ENCODE peak calls at places on chromosomes 3 and 15, in ten cellular contexts. One of them, this sample, is unnamed.
A peak's percentile ranks its signal among the peaks of the same experiment; 100 is the strongest.

GRCh38 chr3:36408146-36408545 is 27.8 kb downstream of the STAC start:
- DNase-seq in endothelial cell: no peak
- DNase-seq in retinal pigment epithelial cell: no peak
- DNase-seq in astrocyte of the spinal cord: no peak
- DNase-seq in GM20000: no peak
- DNase-seq in uterus: no peak
- DNase-seq in cardiac fibroblast: no peak
- DNase-seq in foreskin keratinocyte: no peak
- DNase-seq in lower lobe of right lung: no peak
- DNase-seq in upper lobe of right lung: no peak
- DNase-seq in this sample: no peak

GRCh38 chr3:195117978-195118581 is 152.9 kb downstream of the XXYLT1 start:
- DNase-seq in lower lobe of right lung: no peak
- DNase-seq in astrocyte of the spinal cord: no peak
- DNase-seq in GM20000: no peak
- DNase-seq in endothelial cell: peak; percentile 33
- DNase-seq in uterus: no peak
- DNase-seq in foreskin keratinocyte: no peak
- DNase-seq in upper lobe of right lung: no peak
- DNase-seq in cardiac fibroblast: peak; percentile 44
- DNase-seq in retinal pigment epithelial cell: no peak
- DNase-seq in this sample: peak; percentile 79

GRCh38 chr15:80743189-80743833 is 35.9 kb upstream of the CEMIP start:
- DNase-seq in endothelial cell: no peak
- DNase-seq in astrocyte of the spinal cord: peak; percentile 30
- DNase-seq in GM20000: no peak
- DNase-seq in uterus: no peak
- DNase-seq in cardiac fibroblast: no peak
- DNase-seq in upper lobe of right lung: no peak
- DNase-seq in retinal pigment epithelial cell: no peak
- DNase-seq in lower lobe of right lung: no peak
- DNase-seq in foreskin keratinocyte: no peak
- DNase-seq in this sample: peak; percentile 68

GRCh38 chr3:138157743-138158142 is 17.0 kb downstream of the DBR1 start:
- DNase-seq in retinal pigment epithelial cell: no peak
- DNase-seq in upper lobe of right lung: no peak
- DNase-seq in GM20000: no peak
- DNase-seq in endothelial cell: no peak
- DNase-seq in lower lobe of right lung: no peak
- DNase-seq in foreskin keratinocyte: no peak
- DNase-seq in uterus: no peak
- DNase-seq in astrocyte of the spinal cord: no peak
- DNase-seq in cardiac fibroblast: no peak
- DNase-seq in this sample: no peak

GRCh38 chr15:49844390-49844789 is 223.5 kb downstream of the DTWD1 start:
- DNase-seq in cardiac fibroblast: no peak
- DNase-seq in uterus: no peak
- DNase-seq in astrocyte of the spinal cord: no peak
- DNase-seq in lower lobe of right lung: no peak
- DNase-seq in GM20000: no peak
- DNase-seq in endothelial cell: no peak
- DNase-seq in retinal pigment epithelial cell: no peak
- DNase-seq in foreskin keratinocyte: no peak
- DNase-seq in upper lobe of right lung: no peak
- DNase-seq in this sample: no peak

GRCh38 chr3:193788189-193788946 is 195.4 kb downstream of the OPA1 start:
- DNase-seq in upper lobe of right lung: no peak
- DNase-seq in lower lobe of right lung: peak; percentile 63
- DNase-seq in GM20000: peak; percentile 79
- DNase-seq in foreskin keratinocyte: no peak
- DNase-seq in astrocyte of the spinal cord: peak; percentile 68
- DNase-seq in endothelial cell: peak; percentile 61
- DNase-seq in cardiac fibroblast: peak; percentile 77
- DNase-seq in uterus: peak; percentile 41
- DNase-seq in retinal pigment epithelial cell: no peak
- DNase-seq in this sample: peak; percentile 58

GRCh38 chr3:180743813-180744212 is 64.5 kb upstream of the CCDC39 start:
- DNase-seq in astrocyte of the spinal cord: peak; percentile 3
- DNase-seq in uterus: no peak
- DNase-seq in cardiac fibroblast: no peak
- DNase-seq in GM20000: no peak
- DNase-seq in upper lobe of right lung: no peak
- DNase-seq in foreskin keratinocyte: no peak
- DNase-seq in endothelial cell: no peak
- DNase-seq in retinal pigment epithelial cell: no peak
- DNase-seq in lower lobe of right lung: no peak
- DNase-seq in this sample: no peak

GRCh38 chr15:30940359-30940758 is 36.6 kb downstream of the FAN1 start:
- DNase-seq in foreskin keratinocyte: no peak
- DNase-seq in GM20000: no peak
- DNase-seq in lower lobe of right lung: no peak
- DNase-seq in astrocyte of the spinal cord: no peak
- DNase-seq in retinal pigment epithelial cell: no peak
- DNase-seq in endothelial cell: no peak
- DNase-seq in cardiac fibroblast: no peak
- DNase-seq in uterus: no peak
- DNase-seq in upper lobe of right lung: no peak
- DNase-seq in this sample: no peak

GRCh38 chr3:60948488-60948887 is 302.8 kb downstream of the FHIT start:
- DNase-seq in lower lobe of right lung: no peak
- DNase-seq in endothelial cell: no peak
- DNase-seq in retinal pigment epithelial cell: no peak
- DNase-seq in GM20000: no peak
- DNase-seq in astrocyte of the spinal cord: peak; percentile 34
- DNase-seq in foreskin keratinocyte: no peak
- DNase-seq in upper lobe of right lung: no peak
- DNase-seq in cardiac fibroblast: peak; percentile 14
- DNase-seq in uterus: no peak
- DNase-seq in this sample: peak; percentile 22
- TF ChIP-seq CTCF in lower lobe of right lung: no peak
- TF ChIP-seq CTCF in endothelial cell: peak; percentile 32
- TF ChIP-seq CTCF in retinal pigment epithelial cell: peak; percentile 48
- TF ChIP-seq CTCF in GM20000: no peak
- TF ChIP-seq CTCF in astrocyte of the spinal cord: peak; percentile 41
- TF ChIP-seq CTCF in foreskin keratinocyte: peak; percentile 65
- TF ChIP-seq CTCF in upper lobe of right lung: no peak
- TF ChIP-seq CTCF in cardiac fibroblast: peak; percentile 13
- TF ChIP-seq CTCF in uterus: no peak
- TF ChIP-seq CTCF in this sample: peak; percentile 14

GRCh38 chr3:128368626-128369025 is 98.1 kb downstream of the DNAJB8 start:
- DNase-seq in astrocyte of the spinal cord: no peak
- DNase-seq in upper lobe of right lung: no peak
- DNase-seq in cardiac fibroblast: no peak
- DNase-seq in lower lobe of right lung: no peak
- DNase-seq in GM20000: no peak
- DNase-seq in endothelial cell: no peak
- DNase-seq in retinal pigment epithelial cell: no peak
- DNase-seq in foreskin keratinocyte: no peak
- DNase-seq in uterus: no peak
- DNase-seq in this sample: no peak
- TF ChIP-seq CTCF in astrocyte of the spinal cord: no peak
- TF ChIP-seq CTCF in upper lobe of right lung: no peak
- TF ChIP-seq CTCF in cardiac fibroblast: no peak
- TF ChIP-seq CTCF in lower lobe of right lung: no peak
- TF ChIP-seq CTCF in GM20000: no peak
- TF ChIP-seq CTCF in endothelial cell: no peak
- TF ChIP-seq CTCF in retinal pigment epithelial cell: no peak
- TF ChIP-seq CTCF in foreskin keratinocyte: no peak
- TF ChIP-seq CTCF in uterus: no peak
- TF ChIP-seq CTCF in this sample: no peak

DNA sequence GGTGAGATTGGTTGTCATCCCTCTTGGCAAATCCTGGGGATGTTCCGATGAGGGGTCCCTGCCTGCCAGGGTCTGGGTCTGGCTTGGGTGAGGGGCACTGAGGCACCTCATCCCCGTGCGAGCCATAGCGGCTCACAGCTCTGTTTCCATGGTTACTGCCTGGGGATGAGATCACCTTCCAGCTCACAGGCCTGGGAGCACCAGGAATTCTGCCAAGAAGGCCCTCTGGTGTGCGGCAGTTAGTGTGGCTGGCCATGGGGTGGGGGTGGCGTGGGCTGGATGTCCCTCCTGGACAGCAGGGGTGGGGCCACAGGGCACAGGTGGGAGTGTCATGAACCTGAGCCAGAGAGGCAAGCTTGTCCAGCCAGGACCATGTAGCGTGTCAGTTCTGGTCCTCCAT is 22.1 kb upstream of the PRR23E start:
- DNase-seq in foreskin keratinocyte: no peak
- DNase-seq in endothelial cell: no peak
- DNase-seq in astrocyte of the spinal cord: peak; percentile 58
- DNase-seq in retinal pigment epithelial cell: peak; percentile 18
- DNase-seq in cardiac fibroblast: peak; percentile 20
- DNase-seq in lower lobe of right lung: no peak
- DNase-seq in GM20000: no peak
- DNase-seq in uterus: no peak
- DNase-seq in upper lobe of right lung: peak; percentile 62
- DNase-seq in this sample: no peak
- TF ChIP-seq CTCF in foreskin keratinocyte: peak; percentile 6
- TF ChIP-seq CTCF in endothelial cell: no peak
- TF ChIP-seq CTCF in astrocyte of the spinal cord: no peak
- TF ChIP-seq CTCF in retinal pigment epithelial cell: peak; percentile 10
- TF ChIP-seq CTCF in cardiac fibroblast: no peak
- TF ChIP-seq CTCF in lower lobe of right lung: no peak
- TF ChIP-seq CTCF in GM20000: no peak
- TF ChIP-seq CTCF in uterus: no peak
- TF ChIP-seq CTCF in upper lobe of right lung: no peak
- TF ChIP-seq CTCF in this sample: no peak

GRCh38 chr15:101642361-101642760 is 9.8 kb downstream of the TM2D3 start:
- DNase-seq in GM20000: no peak
- DNase-seq in lower lobe of right lung: no peak
- DNase-seq in cardiac fibroblast: peak; percentile 39
- DNase-seq in foreskin keratinocyte: no peak
- DNase-seq in endothelial cell: no peak
- DNase-seq in upper lobe of right lung: no peak
- DNase-seq in retinal pigment epithelial cell: no peak
- DNase-seq in uterus: no peak
- DNase-seq in astrocyte of the spinal cord: no peak
- DNase-seq in this sample: no peak
- TF ChIP-seq CTCF in GM20000: no peak
- TF ChIP-seq CTCF in lower lobe of right lung: no peak
- TF ChIP-seq CTCF in cardiac fibroblast: peak; percentile 17
- TF ChIP-seq CTCF in foreskin keratinocyte: no peak
- TF ChIP-seq CTCF in endothelial cell: no peak
- TF ChIP-seq CTCF in upper lobe of right lung: no peak
- TF ChIP-seq CTCF in retinal pigment epithelial cell: no peak
- TF ChIP-seq CTCF in uterus: no peak
- TF ChIP-seq CTCF in astrocyte of the spinal cord: peak; percentile 21
- TF ChIP-seq CTCF in this sample: no peak

DNA sequence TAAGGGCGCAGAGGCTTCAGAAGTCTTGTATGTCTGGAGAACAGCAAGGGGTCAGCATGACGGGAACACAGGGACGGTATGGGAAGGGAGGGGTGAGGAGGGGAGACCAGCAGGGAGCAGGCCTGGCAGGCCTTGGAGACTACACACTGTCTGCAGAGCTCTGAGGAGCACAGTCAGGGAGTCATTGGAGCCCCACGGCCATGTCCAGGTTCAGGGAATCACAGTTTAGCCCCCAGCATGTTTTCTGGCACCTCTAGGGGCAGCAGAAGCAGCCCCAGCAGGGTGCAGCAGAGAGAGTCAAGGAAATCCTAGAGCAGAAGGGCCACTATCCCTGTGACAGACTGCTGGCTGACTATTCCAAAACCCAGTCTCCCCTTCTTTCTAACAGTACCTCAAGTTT is 3.2 kb downstream of the LAMP3 start:
- DNase-seq in astrocyte of the spinal cord: no peak
- DNase-seq in GM20000: no peak
- DNase-seq in endothelial cell: no peak
- DNase-seq in uterus: no peak
- DNase-seq in lower lobe of right lung: no peak
- DNase-seq in foreskin keratinocyte: no peak
- DNase-seq in upper lobe of right lung: no peak
- DNase-seq in cardiac fibroblast: no peak
- DNase-seq in retinal pigment epithelial cell: no peak
- DNase-seq in this sample: no peak
- TF ChIP-seq CTCF in astrocyte of the spinal cord: peak; percentile 18
- TF ChIP-seq CTCF in GM20000: no peak
- TF ChIP-seq CTCF in endothelial cell: no peak
- TF ChIP-seq CTCF in uterus: no peak
- TF ChIP-seq CTCF in lower lobe of right lung: no peak
- TF ChIP-seq CTCF in foreskin keratinocyte: peak; percentile 40
- TF ChIP-seq CTCF in upper lobe of right lung: peak; percentile 23
- TF ChIP-seq CTCF in cardiac fibroblast: peak; percentile 40
- TF ChIP-seq CTCF in retinal pigment epithelial cell: peak; percentile 43
- TF ChIP-seq CTCF in this sample: peak; percentile 14

GRCh38 chr3:127389415-127389814 is 101.6 kb upstream of the PRR20G start:
- DNase-seq in GM20000: no peak
- DNase-seq in retinal pigment epithelial cell: no peak
- DNase-seq in lower lobe of right lung: no peak
- DNase-seq in cardiac fibroblast: no peak
- DNase-seq in uterus: no peak
- DNase-seq in upper lobe of right lung: peak; percentile 44
- DNase-seq in astrocyte of the spinal cord: no peak
- DNase-seq in foreskin keratinocyte: peak; percentile 1
- DNase-seq in endothelial cell: no peak
- DNase-seq in this sample: peak; percentile 22

GRCh38 chr3:127390365-127391025 is 102.6 kb upstream of the PRR20G start:
- DNase-seq in upper lobe of right lung: peak; percentile 63
- DNase-seq in foreskin keratinocyte: no peak
- DNase-seq in uterus: no peak
- DNase-seq in lower lobe of right lung: no peak
- DNase-seq in astrocyte of the spinal cord: no peak
- DNase-seq in endothelial cell: no peak
- DNase-seq in retinal pigment epithelial cell: no peak
- DNase-seq in GM20000: no peak
- DNase-seq in cardiac fibroblast: no peak
- DNase-seq in this sample: no peak

GRCh38 chr3:127388412-127388811 is 100.6 kb upstream of the PRR20G start:
- DNase-seq in cardiac fibroblast: no peak
- DNase-seq in retinal pigment epithelial cell: no peak
- DNase-seq in GM20000: no peak
- DNase-seq in endothelial cell: no peak
- DNase-seq in foreskin keratinocyte: no peak
- DNase-seq in uterus: no peak
- DNase-seq in lower lobe of right lung: no peak
- DNase-seq in upper lobe of right lung: peak; percentile 60
- DNase-seq in astrocyte of the spinal cord: no peak
- DNase-seq in this sample: no peak

GRCh38 chr3:127391436-127392145 is 103.7 kb upstream of the PRR20G start:
- DNase-seq in astrocyte of the spinal cord: no peak
- DNase-seq in retinal pigment epithelial cell: no peak
- DNase-seq in lower lobe of right lung: no peak
- DNase-seq in foreskin keratinocyte: no peak
- DNase-seq in upper lobe of right lung: peak; percentile 59
- DNase-seq in GM20000: no peak
- DNase-seq in cardiac fibroblast: no peak
- DNase-seq in uterus: no peak
- DNase-seq in endothelial cell: no peak
- DNase-seq in this sample: no peak

GRCh38 chr3:127389913-127390312 is 102.1 kb upstream of the PRR20G start:
- DNase-seq in upper lobe of right lung: peak; percentile 49
- DNase-seq in uterus: no peak
- DNase-seq in astrocyte of the spinal cord: no peak
- DNase-seq in retinal pigment epithelial cell: no peak
- DNase-seq in cardiac fibroblast: no peak
- DNase-seq in foreskin keratinocyte: no peak
- DNase-seq in lower lobe of right lung: no peak
- DNase-seq in GM20000: no peak
- DNase-seq in endothelial cell: no peak
- DNase-seq in this sample: no peak
- TF ChIP-seq CTCF in upper lobe of right lung: no peak
- TF ChIP-seq CTCF in uterus: no peak
- TF ChIP-seq CTCF in astrocyte of the spinal cord: no peak
- TF ChIP-seq CTCF in retinal pigment epithelial cell: no peak
- TF ChIP-seq CTCF in cardiac fibroblast: no peak
- TF ChIP-seq CTCF in foreskin keratinocyte: no peak
- TF ChIP-seq CTCF in lower lobe of right lung: no peak
- TF ChIP-seq CTCF in GM20000: no peak
- TF ChIP-seq CTCF in endothelial cell: no peak
- TF ChIP-seq CTCF in this sample: no peak

This sample was measured in bronchial epithelial cell.